ENCODE peak calls at places on chromosomes 4 and X, in eight cellular contexts. V is suprapubic skin, P is endothelial cell of umbilical vein, R is HepG2, B is spleen, C is K562, T is HCT116, Z is transverse colon. O is an unnamed sample.

GRCh38 chrX:15359701-15360100 is 24.4 kb upstream of the PIGA start:
- DNase-seq in V (no peak), P (no peak), R (no peak), B (no peak), C (no peak), T (no peak), Z (no peak), O (no peak)

GRCh38 chr4:86307432-86307831 is 52.4 kb downstream of the MAPK10 start:
- DNase-seq in V (no peak), P (peak), R (no peak), B (no peak), C (no peak), T (no peak), Z (no peak), O (no peak)

GRCh38 chrX:153523269-153523668 is 5.8 kb downstream of the ATP2B3 start:
- DNase-seq in V (no peak), P (no peak), R (no peak), B (no peak), C (no peak), T (no peak), Z (no peak), O (no peak)

GRCh38 chr4:185878633-185879032 is 66.6 kb upstream of the SORBS2 start:
- DNase-seq in V (no peak), P (no peak), R (no peak), B (no peak), C (no peak), T (no peak), Z (no peak), O (no peak)

GRCh38 chrX:21683910-21684309 is 25.8 kb upstream of the KLHL34 start:
- DNase-seq in V (no peak), P (no peak), R (no peak), B (no peak), C (no peak), T (no peak), Z (no peak), O (no peak)

GRCh38 chr4:67456577-67457196 is 88.6 kb downstream of the CENPC start:
- DNase-seq in V (no peak), P (no peak), R (no peak), B (no peak), C (no peak), T (no peak), Z (peak), O (no peak)

GRCh38 chrX:121876316-121876715 is 828.9 kb downstream of the GLUD2 start:
- DNase-seq in V (no peak), P (no peak), R (no peak), B (no peak), C (no peak), T (no peak), Z (no peak), O (no peak)

GRCh38 chrX:80648023-80648422 is 161.7 kb downstream of the BRWD3 start:
- DNase-seq in V (no peak), P (peak), R (no peak), B (no peak), C (no peak), T (no peak), Z (no peak), O (no peak)

GRCh38 chr4:61994036-61994435 is 793.9 kb downstream of the ADGRL3 start:
- DNase-seq in V (no peak), P (no peak), R (no peak), B (no peak), C (no peak), T (no peak), Z (peak), O (no peak)

GRCh38 chrX:24426340-24426913 is 38.7 kb upstream of the PDK3 start:
- DNase-seq in V (no peak), P (peak), R (peak), B (no peak), C (peak), T (no peak), Z (no peak), O (peak)

GRCh38 chr4:8266088-8266487 is 3.5 kb upstream of the HTRA3 start:
- DNase-seq in V (no peak), P (no peak), R (no peak), B (no peak), C (no peak), T (no peak), Z (no peak), O (no peak)

GRCh38 chr4:157957905-157958304 is 214.9 kb downstream of the GASK1B start:
- DNase-seq in V (no peak), P (no peak), R (no peak), B (no peak), C (no peak), T (no peak), Z (no peak), O (no peak)

GRCh38 chr4:15955670-15956069 is 7.3 kb downstream of the FGFBP2 start:
- DNase-seq in V (no peak), P (no peak), R (no peak), B (no peak), C (no peak), T (peak), Z (no peak), O (no peak)

GRCh38 chrX:119008122-119008744 is 33.8 kb downstream of the LONRF3 start:
- DNase-seq in V (no peak), P (peak), R (peak), B (no peak), C (peak), T (no peak), Z (peak), O (no peak)

GRCh38 chr4:1010522-1011021 is 854 bp upstream of the FGFRL1 start:
- DNase-seq in V (no peak), P (peak), R (no peak), B (peak), C (no peak), T (peak), Z (peak), O (no peak)

GRCh38 chr4:79164961-79165610 is 160.8 kb downstream of the NAA11 start:
- DNase-seq in V (no peak), P (no peak), R (no peak), B (no peak), C (no peak), T (no peak), Z (no peak), O (no peak)

GRCh38 chr4:121776610-121777401 is 11.8 kb upstream of the SMIM43 start:
- DNase-seq in V (no peak), P (no peak), R (no peak), B (no peak), C (no peak), T (no peak), Z (no peak), O (no peak)

GRCh38 chrX:134625315-134625718 is 33.0 kb downstream of the PLAC1 start:
- DNase-seq in V (no peak), P (peak), R (no peak), B (no peak), C (no peak), T (no peak), Z (no peak), O (no peak)

GRCh38 chrX:54064564-54064963 is 20.3 kb upstream of the PHF8 start:
- DNase-seq in V (no peak), P (no peak), R (no peak), B (no peak), C (no peak), T (no peak), Z (no peak), O (no peak)

GRCh38 chr4:152634110-152634760 is 45.6 kb downstream of the TMEM154 start:
- DNase-seq in V (no peak), P (no peak), R (peak), B (no peak), C (no peak), T (no peak), Z (no peak), O (peak)

GRCh38 chr4:3420956-3421355 is 20.8 kb upstream of the HGFAC start:
- DNase-seq in V (no peak), P (no peak), R (no peak), B (peak), C (no peak), T (no peak), Z (no peak), O (no peak)

GRCh38 chr4:105471566-105472176 is 2.2 kb downstream of the PPA2 start:
- DNase-seq in V (peak), P (peak), R (peak), B (peak), C (peak), T (peak), Z (peak), O (peak)

GRCh38 chr4:183129675-183130074 is 30.6 kb downstream of the WWC2 start:
- DNase-seq in V (no peak), P (no peak), R (no peak), B (no peak), C (no peak), T (no peak), Z (no peak), O (no peak)

GRCh38 chrX:2572740-2573139 is 72.0 kb upstream of the DHRSX start:
- DNase-seq in V (no peak), P (no peak), R (peak), B (no peak), C (no peak), T (peak), Z (no peak), O (no peak)

GRCh38 chr4:150116506-150116905 is 38.3 kb downstream of the DCLK2 start:
- DNase-seq in V (no peak), P (no peak), R (no peak), B (no peak), C (no peak), T (no peak), Z (no peak), O (no peak)

GRCh38 chrX:115584715-115585114 is 23.7 kb downstream of the PLS3 start:
- DNase-seq in V (no peak), P (peak), R (no peak), B (no peak), C (no peak), T (no peak), Z (no peak), O (no peak)

GRCh38 chrX:74585766-74586165 is 28.7 kb downstream of the RLIM start:
- DNase-seq in V (no peak), P (no peak), R (no peak), B (no peak), C (no peak), T (no peak), Z (no peak), O (no peak)

GRCh38 chr4:138310991-138311390 is 68.8 kb upstream of the SLC7A11 start:
- DNase-seq in V (no peak), P (no peak), R (no peak), B (no peak), C (no peak), T (no peak), Z (no peak), O (no peak)

GRCh38 chrX:19625612-19626011 is 110.3 kb upstream of the MAP3K15 start:
- DNase-seq in V (no peak), P (peak), R (no peak), B (no peak), C (no peak), T (no peak), Z (peak), O (no peak)

GRCh38 chr4:4506961-4507360 is 34.9 kb downstream of the STX18 start:
- DNase-seq in V (no peak), P (no peak), R (no peak), B (no peak), C (no peak), T (no peak), Z (peak), O (no peak)
- H3K4me3 ChIP-seq in V (no peak), P (no peak), R (no peak), B (no peak), C (no peak), T (no peak), Z (no peak), O (no peak)

DNA sequence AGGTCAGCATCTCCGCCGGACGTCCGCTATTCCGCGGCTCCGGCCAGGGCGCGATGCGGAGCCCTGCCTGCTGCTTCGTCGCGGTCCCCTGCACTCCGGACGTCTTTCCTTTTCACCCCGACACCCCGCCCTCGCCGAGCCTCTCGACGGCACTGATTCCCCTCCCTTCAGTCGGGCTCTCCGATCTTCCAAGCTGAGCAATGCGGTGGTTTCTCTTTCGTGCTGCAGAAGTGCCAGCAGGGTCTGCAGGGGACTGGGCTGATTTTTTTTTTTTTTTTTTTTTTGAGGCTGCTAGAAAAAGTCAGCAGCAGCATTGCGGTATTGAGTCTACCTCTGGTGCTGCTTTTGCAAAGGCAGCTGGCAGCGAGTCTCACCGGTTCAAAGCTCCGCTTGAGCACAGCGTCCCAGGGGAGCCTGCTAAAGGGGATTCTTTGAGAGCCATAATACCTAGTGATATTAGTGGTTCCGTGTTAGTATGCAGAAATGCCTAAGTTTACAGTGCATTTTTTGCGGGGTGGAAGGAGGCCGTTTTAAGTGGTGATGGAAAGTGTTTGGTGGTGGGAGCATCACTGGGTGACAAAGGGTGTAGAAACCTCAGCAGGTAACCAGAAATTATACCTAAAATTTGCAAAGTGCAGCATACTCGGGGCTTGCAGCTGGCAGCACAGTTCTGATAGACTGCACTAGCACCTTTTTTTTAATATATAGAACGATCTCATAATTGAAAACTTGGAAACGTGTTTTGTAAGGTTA is 969 bp downstream of the STIM2 start:
- DNase-seq in V (peak), P (peak), R (peak), B (peak), C (peak), T (no peak), Z (peak), O (peak)
- TF ChIP-seq POLR2A in V (no peak), P (peak), R (no peak), B (no peak), C (no peak), T (no peak), Z (peak), O (no peak)

DNA sequence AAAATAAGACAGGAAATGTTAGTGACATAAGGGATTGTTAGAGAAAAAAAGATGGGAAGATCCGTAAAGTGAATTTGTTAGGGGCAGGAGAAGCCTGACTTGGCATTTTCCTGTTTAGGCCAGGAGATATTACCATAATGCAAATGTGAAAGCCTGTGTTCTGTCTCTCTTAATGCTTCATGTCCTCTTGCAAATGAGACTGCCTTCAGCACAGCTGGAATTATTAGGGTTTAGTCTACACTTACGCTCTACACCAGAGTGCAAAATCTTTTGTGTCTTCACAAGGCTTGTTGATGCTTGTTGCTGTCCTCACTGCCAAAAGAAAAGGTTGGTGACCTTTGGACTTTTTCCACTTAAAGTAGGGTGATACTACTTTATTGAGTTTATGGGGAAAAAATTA is 56.8 kb downstream of the JADE1 start:
- DNase-seq in V (no peak), P (no peak), R (no peak), B (no peak), C (no peak), T (no peak), Z (no peak), O (no peak)
- TF ChIP-seq POLR2AphosphoS5 in V (no peak), P (no peak), R (no peak), B (no peak), C (no peak), T (no peak), Z (no peak), O (no peak)

GRCh38 chrX:109992203-109992602 is 10.7 kb upstream of the TMEM164 start:
- DNase-seq in V (no peak), P (no peak), R (no peak), B (no peak), C (no peak), T (no peak), Z (no peak), O (no peak)

GRCh38 chrX:109987884-109988283 is 15.0 kb upstream of the TMEM164 start:
- DNase-seq in V (no peak), P (peak), R (no peak), B (no peak), C (no peak), T (no peak), Z (no peak), O (no peak)

GRCh38 chrX:109995155-109995554 is 7.8 kb upstream of the TMEM164 start:
- DNase-seq in V (no peak), P (no peak), R (no peak), B (no peak), C (no peak), T (no peak), Z (no peak), O (no peak)

DNA sequence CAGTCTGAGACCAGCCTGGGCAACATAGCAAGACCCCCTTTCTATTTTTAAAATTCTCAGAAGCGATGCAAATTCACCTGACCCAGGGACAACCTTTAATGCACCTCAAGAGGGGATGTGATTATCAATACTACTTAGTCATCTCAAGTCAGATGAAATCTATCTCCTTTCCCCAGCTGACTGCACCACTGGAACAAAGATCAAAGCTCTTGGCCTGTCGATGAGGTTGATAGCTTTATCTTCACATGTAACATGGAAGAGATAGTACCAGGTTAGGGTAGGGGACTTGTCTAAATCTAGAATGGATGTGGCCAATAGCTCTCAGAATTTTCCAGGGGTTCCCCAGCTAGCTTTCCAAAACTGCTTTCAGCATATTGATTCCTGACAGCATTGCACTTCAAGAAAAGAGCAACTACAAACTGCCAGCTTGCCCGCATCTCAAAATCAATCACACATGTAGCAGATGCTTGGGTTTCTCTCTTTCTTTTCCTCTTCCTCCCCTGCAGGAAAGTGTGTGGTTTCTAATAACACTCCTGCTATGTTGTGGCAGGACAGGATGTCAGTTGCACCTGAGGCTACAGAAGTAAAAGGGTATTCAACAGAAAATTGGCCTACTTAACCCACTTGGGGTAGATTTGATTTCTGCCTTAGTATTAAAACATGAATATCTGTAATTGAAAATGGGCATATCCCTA is 12.2 kb upstream of the TMEM164 start:
- DNase-seq in V (no peak), P (no peak), R (no peak), B (no peak), C (no peak), T (no peak), Z (no peak), O (no peak)
- H3K4me3 ChIP-seq in V (no peak), P (no peak), R (no peak), B (no peak), C (no peak), T (no peak), Z (no peak), O (no peak)